ENCODE peak calls at places on chromosome 2, in eight cellular contexts. O is IMR-90; P is astrocyte of the cerebellum; X is endothelial cell of umbilical vein; M is A549; T is CD8-positive, alpha-beta T cell; D is pancreas; A is AG09319. L is an unnamed sample.

GRCh38 chr2:44269831-44270230 is 5.4 kb upstream of the SLC3A1 start:
- DNase-seq in O (no peak), P (no peak), X (no peak), M (no peak), T (no peak), D (no peak), A (no peak), L (no peak)

GRCh38 chr2:124024491-124025348 is at the start of gene CNTNAP5:
- DNase-seq in O (no peak), P (no peak), X (no peak), M (no peak), T (peak), D (peak), A (no peak), L (peak)

GRCh38 chr2:85800576-85800975 is 46.8 kb downstream of the ATOH8 start:
- DNase-seq in O (no peak), P (no peak), X (no peak), M (no peak), T (no peak), D (no peak), A (no peak), L (no peak)

GRCh38 chr2:219543596-219544358 is at the start of the genes CHPF and TMEM198:
- DNase-seq in O (peak), P (peak), X (peak), M (peak), T (peak), D (peak), A (peak), L (peak)

GRCh38 chr2:174473796-174474195 is 13.0 kb downstream of the GPR155 start:
- DNase-seq in O (no peak), P (no peak), X (no peak), M (no peak), T (no peak), D (no peak), A (no peak), L (no peak)

GRCh38 chr2:241649414-241649813 is 11.9 kb downstream of the ATG4B start:
- DNase-seq in O (no peak), P (no peak), X (no peak), M (no peak), T (no peak), D (no peak), A (no peak), L (no peak)

GRCh38 chr2:54560146-54560881 is 104.2 kb downstream of the SPTBN1 start:
- DNase-seq in O (peak), P (no peak), X (peak), M (peak), T (peak), D (no peak), A (no peak), L (no peak)

GRCh38 chr2:61775956-61776570 is 77.8 kb downstream of the FAM161A start:
- DNase-seq in O (no peak), P (no peak), X (no peak), M (no peak), T (no peak), D (no peak), A (no peak), L (no peak)

GRCh38 chr2:189234991-189235390 is 55.4 kb upstream of the COL5A2 start:
- DNase-seq in O (peak), P (no peak), X (no peak), M (no peak), T (no peak), D (no peak), A (no peak), L (no peak)

GRCh38 chr2:157375384-157375783 is 49.8 kb upstream of the ERMN start:
- DNase-seq in O (no peak), P (no peak), X (no peak), M (no peak), T (no peak), D (no peak), A (no peak), L (no peak)

GRCh38 chr2:60544059-60544458 is 9.4 kb downstream of the BCL11A start:
- DNase-seq in O (no peak), P (no peak), X (no peak), M (no peak), T (no peak), D (no peak), A (no peak), L (no peak)

GRCh38 chr2:5696741-5697521 is 4.7 kb downstream of the SOX11 start:
- DNase-seq in O (peak), P (no peak), X (no peak), M (no peak), T (no peak), D (no peak), A (no peak), L (peak)

GRCh38 chr2:88857951-88858406 is 166.5 kb downstream of the RPIA start:
- DNase-seq in O (peak), P (peak), X (peak), M (peak), T (no peak), D (no peak), A (no peak), L (no peak)

GRCh38 chr2:122078451-122078850 is 323.0 kb downstream of the TSN start:
- DNase-seq in O (peak), P (no peak), X (no peak), M (no peak), T (no peak), D (no peak), A (no peak), L (no peak)

GRCh38 chr2:231617059-231617926 is 24.6 kb downstream of the TEX44 start:
- DNase-seq in O (peak), P (no peak), X (no peak), M (no peak), T (no peak), D (no peak), A (no peak), L (no peak)

GRCh38 chr2:38601061-38601460 is 1.7 kb downstream of the HNRNPLL start:
- DNase-seq in O (no peak), P (no peak), X (no peak), M (no peak), T (no peak), D (no peak), A (no peak), L (no peak)

GRCh38 chr2:209834767-209835166 is 63.1 kb downstream of the UNC80 start:
- DNase-seq in O (no peak), P (no peak), X (no peak), M (no peak), T (no peak), D (no peak), A (no peak), L (no peak)

GRCh38 chr2:66364495-66364992 is 70.4 kb upstream of the MEIS1 start:
- DNase-seq in O (peak), P (peak), X (no peak), M (no peak), T (no peak), D (no peak), A (peak), L (no peak)

GRCh38 chr2:238999290-238999741 is 151.4 kb downstream of the TWIST2 start:
- DNase-seq in O (no peak), P (no peak), X (peak), M (no peak), T (no peak), D (no peak), A (no peak), L (no peak)

GRCh38 chr2:176554107-176555048 is 285.1 kb downstream of the MTX2 start:
- DNase-seq in O (peak), P (peak), X (peak), M (peak), T (peak), D (peak), A (no peak), L (peak)

GRCh38 chr2:118697771-118698170 is 149.7 kb downstream of the EN1 start:
- DNase-seq in O (no peak), P (peak), X (no peak), M (no peak), T (no peak), D (no peak), A (no peak), L (no peak)

GRCh38 chr2:138615257-138615656 is 113.7 kb downstream of the SPOPL start:
- DNase-seq in O (peak), P (peak), X (no peak), M (peak), T (no peak), D (no peak), A (no peak), L (no peak)

GRCh38 chr2:184689633-184690032 is 91.3 kb downstream of the ZNF804A start:
- DNase-seq in O (peak), P (no peak), X (no peak), M (no peak), T (no peak), D (no peak), A (no peak), L (no peak)

GRCh38 chr2:28753043-28753683 is 1.5 kb downstream of the PPP1CB start:
- DNase-seq in O (peak), P (peak), X (peak), M (peak), T (peak), D (peak), A (peak), L (no peak)

GRCh38 chr2:28201711-28202180 is 190.9 kb upstream of the FOSL2 start:
- DNase-seq in O (no peak), P (no peak), X (no peak), M (no peak), T (no peak), D (no peak), A (no peak), L (no peak)

GRCh38 chr2:56540467-56540866 is 356.7 kb downstream of the CCDC85A start:
- DNase-seq in O (no peak), P (no peak), X (no peak), M (no peak), T (no peak), D (no peak), A (no peak), L (no peak)

GRCh38 chr2:201580486-201580885 is 62.8 kb downstream of the TMEM237 start:
- DNase-seq in O (peak), P (peak), X (peak), M (peak), T (no peak), D (no peak), A (peak), L (no peak)

GRCh38 chr2:26298638-26299393 is 47.1 kb upstream of the SELENOI start:
- DNase-seq in O (peak), P (peak), X (peak), M (no peak), T (peak), D (peak), A (peak), L (no peak)

GRCh38 chr2:145987797-145988196 is 1467.9 kb upstream of the ZEB2 start:
- DNase-seq in O (no peak), P (no peak), X (no peak), M (no peak), T (no peak), D (no peak), A (no peak), L (no peak)

GRCh38 chr2:85470850-85471800 is 52.6 kb downstream of the SH2D6 start:
- DNase-seq in O (peak), P (no peak), X (peak), M (peak), T (peak), D (peak), A (no peak), L (no peak)

GRCh38 chr2:180979086-180979934 is 1.1 kb upstream of the UBE2E3 start:
- DNase-seq in O (peak), P (peak), X (peak), M (no peak), T (no peak), D (peak), A (no peak), L (no peak)

GRCh38 chr2:160916300-160916699 is 243.9 kb upstream of the TANK start:
- DNase-seq in O (peak), P (no peak), X (peak), M (no peak), T (no peak), D (no peak), A (no peak), L (no peak)

GRCh38 chr2:186036862-186037449 is 298.4 kb downstream of the FSIP2 start:
- DNase-seq in O (no peak), P (no peak), X (no peak), M (no peak), T (no peak), D (no peak), A (no peak), L (no peak)

GRCh38 chr2:68365087-68365486 is at the start of gene PLEK:
- DNase-seq in O (no peak), P (no peak), X (no peak), M (no peak), T (peak), D (no peak), A (no peak), L (no peak)

DNA sequence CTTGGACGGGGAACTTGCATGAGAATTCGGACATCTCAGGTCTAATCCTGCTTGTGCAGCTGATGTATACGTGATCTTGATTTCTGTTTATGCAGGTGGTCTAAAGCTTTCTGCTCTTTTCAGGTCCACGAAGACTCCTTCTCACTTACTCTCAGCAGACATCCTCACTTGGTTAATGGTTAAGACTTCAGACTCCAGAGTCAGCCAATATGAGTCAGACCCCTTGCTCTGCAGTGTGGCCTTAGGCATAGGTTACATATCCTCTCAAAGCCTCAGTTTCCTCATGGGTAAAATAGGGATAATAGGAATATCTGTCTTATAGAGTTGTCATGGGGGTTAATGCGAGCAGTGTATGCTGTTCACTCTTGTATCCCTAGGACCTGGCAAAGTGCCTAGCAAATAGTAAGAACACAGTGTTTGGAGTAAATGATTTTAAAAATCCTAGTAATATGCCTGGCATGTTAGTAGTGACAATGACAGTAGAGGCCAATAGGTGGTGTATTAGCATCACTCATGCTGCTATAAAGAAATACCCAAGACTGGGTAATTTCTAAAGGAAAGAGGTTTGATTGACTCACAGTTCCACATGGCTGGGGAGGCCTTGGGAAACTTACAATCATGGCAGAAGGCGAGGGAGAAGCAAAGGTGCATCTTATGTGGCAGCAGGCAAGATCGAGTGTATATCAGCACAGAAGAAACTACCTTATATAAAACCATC is 42.3 kb downstream of the XRCC5 start:
- DNase-seq in O (peak), P (no peak), X (no peak), M (no peak), T (no peak), D (no peak), A (no peak), L (no peak)
- TF ChIP-seq CTCF in O (peak), P (no peak), X (no peak), M (peak), T (no peak), D (no peak), A (peak), L (no peak)

DNA sequence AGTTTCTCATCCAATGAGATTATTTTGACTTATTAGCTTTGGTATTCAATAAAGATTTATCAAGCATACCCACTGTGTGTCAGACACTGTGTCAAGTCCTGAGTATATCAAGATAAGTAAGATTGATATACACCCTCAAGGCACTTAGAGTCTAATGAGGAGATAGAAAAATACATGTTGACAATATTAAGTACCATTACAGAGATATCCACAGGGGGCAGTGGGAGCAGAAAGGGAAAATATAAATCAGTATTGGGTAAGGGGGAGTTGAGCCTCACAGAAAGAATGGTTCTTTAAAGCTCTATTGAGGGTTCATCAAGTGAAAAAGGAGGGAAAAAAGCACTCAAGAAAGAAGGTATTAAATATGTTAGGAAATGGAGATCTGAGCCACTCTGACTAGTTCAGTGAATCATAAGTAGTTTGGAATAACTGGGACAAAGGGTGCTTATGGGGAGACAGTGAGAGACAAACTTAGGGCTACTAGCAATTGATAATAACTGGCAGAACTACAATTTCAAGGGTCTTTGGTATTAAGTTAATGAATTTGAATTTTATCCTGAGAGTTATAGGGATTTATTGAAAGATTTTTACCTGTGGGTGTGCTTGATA is 45.5 kb upstream of the SLC8A1 start:
- DNase-seq in O (peak), P (no peak), X (no peak), M (no peak), T (no peak), D (no peak), A (no peak), L (no peak)
- TF ChIP-seq CTCF in O (no peak), P (no peak), X (no peak), M (no peak), T (no peak), D (no peak), A (no peak), L (peak)

GRCh38 chr2:182301093-182301492 is 125.7 kb downstream of the PDE1A start:
- DNase-seq in O (no peak), P (no peak), X (peak), M (peak), T (no peak), D (no peak), A (no peak), L (no peak)
- TF ChIP-seq CTCF in O (peak), P (no peak), X (no peak), M (peak), T (no peak), D (no peak), A (no peak), L (no peak)

GRCh38 chr2:73290049-73290839 is 3.1 kb downstream of the EGR4 start:
- DNase-seq in O (peak), P (no peak), X (peak), M (peak), T (peak), D (no peak), A (no peak), L (no peak)
- TF ChIP-seq CTCF in O (peak), P (peak), X (peak), M (peak), T (peak), D (peak), A (peak), L (peak)

DNA sequence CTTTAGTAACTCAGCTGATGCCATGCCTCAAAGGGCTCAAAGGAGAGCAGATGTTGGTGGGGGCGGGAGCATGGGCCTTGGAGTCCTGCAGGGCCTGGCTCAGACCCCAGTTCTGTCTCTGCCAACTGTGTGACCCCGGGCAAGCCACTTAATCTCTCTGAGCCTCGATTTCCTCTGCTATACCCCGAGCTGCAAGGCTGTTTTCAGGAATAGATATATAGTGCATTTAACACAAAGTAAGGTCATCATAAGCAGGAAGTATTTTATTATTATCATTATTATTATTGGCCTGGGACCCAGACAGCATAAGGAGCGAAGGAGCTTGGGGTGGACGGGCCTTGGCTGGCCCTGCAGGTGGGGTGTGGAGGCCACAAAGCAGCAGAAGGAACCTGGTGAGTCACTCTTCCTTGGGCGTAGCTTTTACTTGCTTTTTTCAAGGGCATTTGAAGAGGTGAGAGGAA is 162.7 kb downstream of the INHBB start:
- DNase-seq in O (no peak), P (peak), X (peak), M (no peak), T (no peak), D (no peak), A (no peak), L (no peak)
- TF ChIP-seq CTCF in O (no peak), P (no peak), X (no peak), M (no peak), T (no peak), D (no peak), A (no peak), L (no peak)

DNA sequence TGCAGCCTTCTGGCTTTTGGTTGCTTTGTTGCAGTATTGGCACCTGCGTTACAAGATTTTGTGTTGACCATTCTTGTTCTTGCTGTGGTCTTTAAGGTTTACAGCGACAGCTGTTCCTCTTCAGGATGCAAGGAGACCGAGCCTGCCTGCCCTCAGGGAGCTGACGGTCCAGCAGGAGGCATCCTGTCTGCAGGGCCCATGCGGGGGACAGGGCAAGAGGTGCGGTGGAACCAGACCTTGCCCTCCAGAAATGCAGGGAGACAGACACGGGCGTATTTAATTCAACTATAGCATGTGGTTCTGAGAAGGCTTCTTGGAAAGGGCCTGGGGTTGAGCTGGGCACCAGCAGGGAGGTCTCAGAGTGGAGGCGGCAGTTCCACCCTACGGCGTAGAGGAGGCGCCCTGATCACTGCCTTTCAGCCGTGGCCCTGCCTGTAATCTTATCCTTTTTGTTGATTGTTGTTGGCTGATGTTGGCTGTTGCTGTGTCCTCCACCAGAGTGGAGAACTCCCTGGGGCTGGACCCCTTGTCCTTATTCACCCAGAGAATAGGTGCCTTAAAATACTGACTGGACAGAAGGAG is 71.7 kb downstream of the HPCAL1 start:
- DNase-seq in O (no peak), P (no peak), X (no peak), M (no peak), T (no peak), D (no peak), A (no peak), L (no peak)
- TF ChIP-seq CTCF in O (no peak), P (no peak), X (no peak), M (no peak), T (no peak), D (no peak), A (no peak), L (no peak)

GRCh38 chr2:30927561-30928075 is 120.4 kb upstream of the CAPN13 start:
- DNase-seq in O (no peak), P (no peak), X (no peak), M (no peak), T (no peak), D (no peak), A (no peak), L (no peak)
- TF ChIP-seq CTCF in O (no peak), P (no peak), X (no peak), M (no peak), T (no peak), D (no peak), A (no peak), L (no peak)